ENCODE peak calls at places on chromosomes 5 and 9, in six cellular contexts. One of them, this sample, is unnamed.

GRCh38 chr9:117720555-117720954 is 16.4 kb downstream of the TLR4 start:
- DNase-seq in GM12878: no peak
- DNase-seq in SK-N-SH: no peak
- DNase-seq in K562: no peak
- DNase-seq in GM12891: no peak
- DNase-seq in H1: no peak
- DNase-seq in this sample: no peak

GRCh38 chr5:160197341-160198147 is 31.8 kb upstream of the FABP6 start:
- DNase-seq in GM12878: no peak
- DNase-seq in SK-N-SH: peak
- DNase-seq in K562: peak
- DNase-seq in GM12891: no peak
- DNase-seq in H1: no peak
- DNase-seq in this sample: no peak

GRCh38 chr5:33997331-33997983 is 10.4 kb downstream of the AMACR start:
- DNase-seq in GM12878: no peak
- DNase-seq in SK-N-SH: peak
- DNase-seq in K562: peak
- DNase-seq in GM12891: no peak
- DNase-seq in H1: no peak
- DNase-seq in this sample: no peak

GRCh38 chr5:53545744-53546143 is 14.7 kb upstream of the NDUFS4 start:
- DNase-seq in GM12878: no peak
- DNase-seq in SK-N-SH: no peak
- DNase-seq in K562: no peak
- DNase-seq in GM12891: no peak
- DNase-seq in H1: peak
- DNase-seq in this sample: no peak

GRCh38 chr5:38607396-38607795 is 51.0 kb upstream of the LIFR start:
- DNase-seq in GM12878: no peak
- DNase-seq in SK-N-SH: no peak
- DNase-seq in K562: peak
- DNase-seq in GM12891: no peak
- DNase-seq in H1: no peak
- DNase-seq in this sample: no peak

GRCh38 chr5:62275581-62275980 is 30.4 kb upstream of the KIF2A start:
- DNase-seq in GM12878: no peak
- DNase-seq in SK-N-SH: no peak
- DNase-seq in K562: no peak
- DNase-seq in GM12891: no peak
- DNase-seq in H1: no peak
- DNase-seq in this sample: no peak

GRCh38 chr9:108271646-108272349 is 584.0 kb downstream of the ACTL7B start:
- DNase-seq in GM12878: no peak
- DNase-seq in SK-N-SH: no peak
- DNase-seq in K562: no peak
- DNase-seq in GM12891: no peak
- DNase-seq in H1: no peak
- DNase-seq in this sample: no peak

GRCh38 chr5:150632305-150633160 is 7.9 kb upstream of the SYNPO start:
- DNase-seq in GM12878: no peak
- DNase-seq in SK-N-SH: no peak
- DNase-seq in K562: no peak
- DNase-seq in GM12891: no peak
- DNase-seq in H1: no peak
- DNase-seq in this sample: no peak

GRCh38 chr5:77437194-77437593 is 54.9 kb downstream of the WDR41 start:
- DNase-seq in GM12878: no peak
- DNase-seq in SK-N-SH: peak
- DNase-seq in K562: no peak
- DNase-seq in GM12891: no peak
- DNase-seq in H1: no peak
- DNase-seq in this sample: no peak

GRCh38 chr9:86766912-86767311 is 180.4 kb downstream of the GAS1 start:
- DNase-seq in GM12878: no peak
- DNase-seq in SK-N-SH: no peak
- DNase-seq in K562: no peak
- DNase-seq in GM12891: no peak
- DNase-seq in H1: peak
- DNase-seq in this sample: no peak

GRCh38 chr5:68924490-68925145 is 169.2 kb upstream of the SLC30A5 start:
- DNase-seq in GM12878: no peak
- DNase-seq in SK-N-SH: no peak
- DNase-seq in K562: no peak
- DNase-seq in GM12891: no peak
- DNase-seq in H1: no peak
- DNase-seq in this sample: no peak

GRCh38 chr9:21174671-21175070 is 8.2 kb upstream of the IFNA21 start:
- DNase-seq in GM12878: no peak
- DNase-seq in SK-N-SH: no peak
- DNase-seq in K562: no peak
- DNase-seq in GM12891: no peak
- DNase-seq in H1: no peak
- DNase-seq in this sample: no peak

GRCh38 chr5:75681125-75681830 is 36.0 kb downstream of the POC5 start:
- DNase-seq in GM12878: no peak
- DNase-seq in SK-N-SH: no peak
- DNase-seq in K562: peak
- DNase-seq in GM12891: no peak
- DNase-seq in H1: no peak
- DNase-seq in this sample: no peak

GRCh38 chr5:132099073-132099748 is 25.6 kb downstream of the CSF2 start:
- DNase-seq in GM12878: peak
- DNase-seq in SK-N-SH: no peak
- DNase-seq in K562: no peak
- DNase-seq in GM12891: no peak
- DNase-seq in H1: no peak
- DNase-seq in this sample: no peak

GRCh38 chr5:68368280-68368679 is 152.7 kb downstream of the PIK3R1 start:
- DNase-seq in GM12878: no peak
- DNase-seq in SK-N-SH: no peak
- DNase-seq in K562: no peak
- DNase-seq in GM12891: no peak
- DNase-seq in H1: no peak
- DNase-seq in this sample: no peak

GRCh38 chr9:137778914-137779313 is 98.7 kb upstream of the CACNA1B start:
- DNase-seq in GM12878: no peak
- DNase-seq in SK-N-SH: no peak
- DNase-seq in K562: no peak
- DNase-seq in GM12891: no peak
- DNase-seq in H1: no peak
- DNase-seq in this sample: no peak

GRCh38 chr9:111399772-111400563 is 69.9 kb upstream of the OR2K2 start:
- DNase-seq in GM12878: no peak
- DNase-seq in SK-N-SH: peak
- DNase-seq in K562: peak
- DNase-seq in GM12891: no peak
- DNase-seq in H1: peak
- DNase-seq in this sample: no peak

GRCh38 chr5:72366324-72366976 is 46.3 kb downstream of the PTCD2 start:
- DNase-seq in GM12878: peak
- DNase-seq in SK-N-SH: peak
- DNase-seq in K562: peak
- DNase-seq in GM12891: no peak
- DNase-seq in H1: no peak
- DNase-seq in this sample: no peak
- TF ChIP-seq POLR2AphosphoS5 in GM12878: no peak
- TF ChIP-seq POLR2AphosphoS5 in SK-N-SH: no peak
- TF ChIP-seq POLR2AphosphoS5 in K562: no peak
- TF ChIP-seq POLR2AphosphoS5 in GM12891: no peak
- TF ChIP-seq POLR2AphosphoS5 in H1: no peak
- TF ChIP-seq POLR2AphosphoS5 in this sample: no peak

GRCh38 chr9:81182421-81182820 is 506.9 kb downstream of the TLE1 start:
- DNase-seq in GM12878: no peak
- DNase-seq in SK-N-SH: no peak
- DNase-seq in K562: no peak
- DNase-seq in GM12891: no peak
- DNase-seq in H1: no peak
- DNase-seq in this sample: no peak
- TF ChIP-seq TAF1 in GM12878: no peak
- TF ChIP-seq TAF1 in SK-N-SH: no peak
- TF ChIP-seq TAF1 in K562: no peak
- TF ChIP-seq TAF1 in GM12891: no peak
- TF ChIP-seq TAF1 in H1: no peak
- TF ChIP-seq TAF1 in this sample: no peak

DNA sequence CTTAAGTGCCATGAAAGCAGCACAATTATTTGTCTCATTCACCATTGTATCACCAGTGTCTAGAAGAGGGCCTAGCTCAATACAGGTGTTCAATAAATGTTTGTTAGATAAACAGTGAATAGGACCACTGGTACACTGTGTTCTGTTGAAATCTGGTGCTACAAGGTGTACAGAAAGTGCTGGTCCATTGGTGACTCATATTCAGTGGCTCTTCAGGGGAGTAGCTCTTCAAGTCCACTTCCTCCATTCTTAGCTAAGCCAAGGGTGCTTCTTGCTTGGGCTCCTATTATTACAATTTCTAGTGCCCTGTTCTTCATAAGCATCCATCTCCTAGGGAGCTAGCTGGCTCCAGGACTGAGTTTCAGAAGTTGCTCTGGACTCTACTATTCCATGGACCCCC is 6.4 kb upstream of the FCHO2 start:
- DNase-seq in GM12878: no peak
- DNase-seq in SK-N-SH: no peak
- DNase-seq in K562: no peak
- DNase-seq in GM12891: no peak
- DNase-seq in H1: no peak
- DNase-seq in this sample: no peak
- TF ChIP-seq POLR2AphosphoS5 in GM12878: no peak
- TF ChIP-seq POLR2AphosphoS5 in SK-N-SH: no peak
- TF ChIP-seq POLR2AphosphoS5 in K562: no peak
- TF ChIP-seq POLR2AphosphoS5 in GM12891: no peak
- TF ChIP-seq POLR2AphosphoS5 in H1: no peak
- TF ChIP-seq POLR2AphosphoS5 in this sample: no peak

GRCh38 chr9:72382405-72382804 is 17.4 kb upstream of the ZFAND5 start:
- DNase-seq in GM12878: no peak
- DNase-seq in SK-N-SH: no peak
- DNase-seq in K562: no peak
- DNase-seq in GM12891: no peak
- DNase-seq in H1: no peak
- DNase-seq in this sample: no peak
- TF ChIP-seq TAF1 in GM12878: no peak
- TF ChIP-seq TAF1 in SK-N-SH: no peak
- TF ChIP-seq TAF1 in K562: no peak
- TF ChIP-seq TAF1 in GM12891: no peak
- TF ChIP-seq TAF1 in H1: no peak
- TF ChIP-seq TAF1 in this sample: no peak

This sample was measured in GM12892.